ENCODE peak calls at places on chromosomes 2 and 18, in nine cellular contexts. L is breast epithelium, A is hepatocyte, F is fibroblast of lung, X is suprapubic skin, Y is mesenchymal stem cell, H is brain microvascular endothelial cell, Q is HepG2, D is HL-60. G is an unnamed sample. For H3K27me3, the result is how much of the 10 kb centered on the place peaks cover.

GRCh38 chr2:159904565-159905281 is 106.7 kb upstream of the CD302 start:
- DNase-seq in X (peak), A (peak), Q (no peak), H (no peak), F (no peak), L (peak), Y (no peak), D (peak), G (no peak)

GRCh38 chr2:143946436-143947385 is 573.2 kb downstream of the ZEB2 start:
- DNase-seq in Q (no peak), A (no peak), Y (no peak), D (no peak), X (no peak), H (no peak), F (no peak), L (no peak), G (no peak)

GRCh38 chr18:998976-999375 is 94.3 kb downstream of the ADCYAP1 start:
- DNase-seq in Q (no peak), D (no peak), H (no peak), L (no peak), A (no peak), X (no peak), F (no peak), Y (no peak), G (no peak)

GRCh38 chr2:6909431-6910385 is 7.5 kb upstream of the RNF144A start:
- DNase-seq in Y (peak), F (no peak), A (no peak), Q (no peak), X (no peak), H (peak), D (peak), L (no peak), G (no peak)

GRCh38 chr2:100276716-100277115 is 45.6 kb downstream of the LONRF2 start:
- DNase-seq in D (no peak), F (no peak), L (no peak), H (no peak), Y (no peak), X (no peak), A (no peak), Q (no peak), G (no peak)

GRCh38 chr18:54388203-54389142 is 30.8 kb downstream of the C18orf54 start:
- DNase-seq in Q (peak), F (peak), X (no peak), H (peak), D (peak), A (peak), L (no peak), Y (peak), G (peak)

GRCh38 chr2:28137221-28137620 is 246.7 kb downstream of the BABAM2 start:
- DNase-seq in X (no peak), D (no peak), L (no peak), Q (no peak), A (peak), H (peak), Y (peak), F (peak), G (no peak)

GRCh38 chr2:158321264-158321663 is 135.3 kb downstream of the CCDC148 start:
- DNase-seq in H (peak), A (no peak), Q (no peak), Y (peak), L (no peak), F (peak), D (no peak), X (no peak), G (no peak)

GRCh38 chr18:49560277-49561126 is 1.4 kb upstream of the LIPG start:
- DNase-seq in Q (no peak), H (no peak), L (no peak), X (no peak), Y (peak), F (peak), A (peak), D (no peak), G (no peak)

GRCh38 chr2:217906787-217907186 is 96.0 kb downstream of the TNS1 start:
- DNase-seq in D (no peak), Q (no peak), X (no peak), L (no peak), H (no peak), Y (no peak), A (no peak), F (no peak), G (no peak)

GRCh38 chr18:25650201-25650941 is 298.4 kb upstream of the ZNF521 start:
- DNase-seq in Y (peak), H (peak), L (no peak), F (peak), A (no peak), D (no peak), Q (peak), X (no peak), G (peak)

GRCh38 chr2:237791977-237792727 is 6.4 kb upstream of the RBM44 start:
- DNase-seq in X (no peak), Q (peak), D (no peak), A (peak), F (no peak), Y (peak), L (no peak), H (no peak), G (no peak)

GRCh38 chr2:189372688-189373257 is 68.5 kb upstream of the WDR75 start:
- DNase-seq in L (no peak), Q (no peak), D (no peak), H (no peak), F (no peak), X (no peak), A (no peak), Y (no peak), G (no peak)

GRCh38 chr2:11026286-11026921 is 114.7 kb downstream of the KCNF1 start:
- DNase-seq in F (no peak), L (no peak), Y (no peak), D (no peak), Q (no peak), X (no peak), A (no peak), H (no peak), G (no peak)

GRCh38 chr2:207767461-207768167 is 2.1 kb downstream of the FZD5 start:
- DNase-seq in Q (peak), L (no peak), Y (peak), A (peak), H (no peak), F (peak), D (no peak), X (no peak), G (no peak)

GRCh38 chr18:23250893-23251656 is 115.8 kb downstream of the CABLES1 start:
- DNase-seq in X (no peak), L (no peak), F (no peak), Q (no peak), H (no peak), A (no peak), Y (no peak), D (peak), G (no peak)

GRCh38 chr18:53799134-53799533 is 425.3 kb downstream of the MBD2 start:
- DNase-seq in X (no peak), A (no peak), L (no peak), D (no peak), H (peak), F (peak), Y (no peak), Q (no peak), G (peak)

GRCh38 chr2:184154438-184154837 is 443.9 kb upstream of the ZNF804A start:
- DNase-seq in X (no peak), A (no peak), H (no peak), D (no peak), Y (peak), L (no peak), F (peak), Q (no peak), G (no peak)

GRCh38 chr18:48950536-48951447 is at the start of gene SMAD7:
- DNase-seq in D (peak), Y (peak), X (no peak), Q (no peak), A (peak), H (no peak), F (no peak), L (no peak), G (no peak)

GRCh38 chr2:112821142-112821541 is 15.4 kb downstream of the IL1B start:
- DNase-seq in D (no peak), A (no peak), Y (no peak), X (no peak), H (no peak), F (peak), L (no peak), Q (no peak), G (no peak)

DNA sequence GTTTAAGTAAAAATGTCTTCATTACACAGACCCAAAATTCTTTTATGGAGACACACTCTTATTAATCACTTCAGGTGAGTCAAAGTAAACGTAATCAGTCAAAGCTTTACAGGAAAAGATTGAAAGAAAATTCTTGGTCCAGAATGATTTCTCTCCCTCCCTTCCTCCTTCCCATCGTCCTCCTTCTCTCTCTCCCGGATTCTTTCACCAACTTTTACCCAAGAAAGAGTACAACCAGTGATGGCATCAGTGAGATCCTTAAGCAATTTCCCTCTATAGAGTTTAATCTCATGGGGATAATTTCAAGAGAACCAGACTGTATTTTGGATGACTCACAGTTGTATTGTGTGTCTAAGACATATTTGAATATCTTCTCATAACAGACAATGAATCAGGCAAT is 258.1 kb downstream of the ALK start:
- DNase-seq in Y (no peak), F (peak), H (peak), X (no peak), Q (no peak), D (no peak), A (no peak), L (no peak), G (no peak)
- H3K27ac ChIP-seq in Y (no peak), F (no peak), H (peak), X (no peak), Q (no peak), D (no peak), A (no peak), L (no peak), G (no peak)

GRCh38 chr18:79788096-79789085 is 9.3 kb upstream of the KCNG2 start:
- DNase-seq in F (peak), X (no peak), A (no peak), Y (no peak), Q (no peak), L (peak), H (no peak), D (no peak), G (no peak)
- H3K27me3 ChIP-seq in F (under half), X (half or more), A (under half), Y (half or more), Q (under half), L (under half), H (under half), D (under half), G (under half)

DNA sequence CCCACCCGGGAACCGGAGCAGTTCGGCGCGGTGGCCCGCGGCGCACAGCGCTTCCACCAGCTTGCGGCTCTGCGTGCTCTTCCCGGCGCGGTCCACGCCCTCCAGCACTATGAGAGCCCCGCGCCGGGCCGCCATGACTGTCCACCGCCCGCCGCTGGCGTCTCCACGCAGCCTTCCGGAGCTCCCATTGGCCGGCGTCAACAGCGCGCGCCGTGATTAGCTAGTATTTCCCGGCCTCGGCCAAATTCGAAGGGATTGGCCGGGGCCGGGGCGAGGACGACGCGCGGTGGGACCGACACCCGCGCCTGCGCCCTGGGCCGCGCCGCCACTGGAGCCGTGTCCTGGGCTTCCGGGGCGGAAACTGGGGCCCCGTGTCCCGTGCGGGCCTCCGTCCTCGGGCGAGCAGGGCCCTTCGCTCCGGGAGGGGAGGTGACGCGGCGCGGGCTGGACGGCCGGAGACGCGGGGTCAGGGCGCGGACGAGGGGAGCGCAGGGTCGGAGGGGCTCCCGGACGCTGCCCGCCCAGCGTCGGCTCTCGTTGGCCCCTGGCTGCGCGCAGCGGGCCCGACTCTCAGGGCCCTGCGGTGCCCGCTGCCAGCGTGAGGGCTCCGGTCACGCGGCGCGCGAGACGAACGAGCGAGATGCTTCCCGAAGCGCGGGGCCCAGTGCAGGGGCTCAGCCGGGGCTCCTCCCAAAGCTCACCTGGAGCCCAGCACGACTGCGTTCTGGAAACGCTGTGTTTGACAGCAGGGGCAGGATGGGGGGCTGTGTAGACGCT is at the start of gene DTYMK:
- DNase-seq in F (peak), Q (peak), A (peak), Y (peak), X (peak), H (peak), D (peak), L (peak), G (peak)
- H3K27ac ChIP-seq in F (peak), Q (peak), A (peak), Y (peak), X (peak), H (peak), D (peak), L (peak), G (peak)

GRCh38 chr2:1882471-1882870 is 138.2 kb upstream of the PXDN start:
- DNase-seq in A (no peak), H (no peak), D (no peak), F (no peak), Q (no peak), L (no peak), X (no peak), Y (no peak), G (no peak)
- H3K27me3 ChIP-seq in A (under half), H (under half), D (under half), F (under half), Q (under half), L (under half), X (under half), Y (half or more), G (under half)

DNA sequence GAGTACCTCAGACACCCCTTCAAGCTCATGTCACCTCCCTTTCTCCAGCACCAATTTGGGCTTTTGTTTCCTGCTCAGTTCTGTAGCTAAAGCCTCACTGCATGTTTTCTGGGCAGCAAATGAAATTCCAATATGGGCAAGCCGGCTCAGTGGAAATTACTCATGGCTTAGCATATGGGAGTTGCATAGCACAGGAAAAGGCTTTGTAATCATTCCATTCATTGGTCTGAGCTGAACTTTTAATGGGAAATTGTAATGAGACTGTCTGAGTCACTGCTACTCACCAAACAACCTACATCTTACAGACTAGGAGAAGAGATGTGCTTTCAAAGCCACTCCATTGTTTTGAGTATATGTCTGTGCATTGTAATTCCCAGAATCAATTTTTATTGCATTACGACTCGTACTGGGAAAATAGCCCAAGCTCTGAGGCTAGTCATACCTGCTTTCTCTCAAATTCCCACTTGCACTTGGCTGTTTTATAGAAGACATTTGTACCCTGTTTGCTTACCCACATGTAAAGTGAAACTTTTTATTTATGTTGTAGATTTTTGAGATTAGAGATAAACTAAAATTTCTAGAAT is 139.5 kb upstream of the LRATD1 start:
- DNase-seq in A (peak), Y (peak), X (no peak), L (no peak), H (peak), D (no peak), Q (no peak), F (peak), G (no peak)
- H3K27ac ChIP-seq in A (no peak), Y (no peak), X (no peak), L (no peak), H (no peak), D (no peak), Q (no peak), F (no peak), G (no peak)